ENCODE peak calls at places on chromosomes 2 and 18, in five cellular contexts. X is progenitor cell of endocrine pancreas, V is transverse colon, W is ovary, S is uterus. N is an unnamed sample.

GRCh38 chr2:95306306-95306895 is 9.3 kb downstream of the KCNIP3 start:
- DNase-seq in X (no peak), V (no peak), W (no peak), S (no peak), N (no peak)

GRCh38 chr2:66173635-66174034 is 261.3 kb upstream of the MEIS1 start:
- DNase-seq in X (no peak), V (no peak), W (no peak), S (no peak), N (no peak)

GRCh38 chr2:9565436-9566153 is 10.0 kb upstream of the ADAM17 start:
- DNase-seq in X (no peak), V (peak), W (peak), S (peak), N (no peak)

GRCh38 chr18:48975817-48976649 is 25.3 kb upstream of the SMAD7 start:
- DNase-seq in X (no peak), V (peak), W (peak), S (no peak), N (no peak)

GRCh38 chr18:13381907-13382682 is 163.5 kb downstream of the LDLRAD4 start:
- DNase-seq in X (no peak), V (peak), W (peak), S (peak), N (no peak)

GRCh38 chr2:231709636-231709980 is 1.3 kb downstream of the PTMA start:
- DNase-seq in X (no peak), V (peak), W (peak), S (peak), N (no peak)

GRCh38 chr18:50622320-50622719 is 62.4 kb downstream of the MAPK4 start:
- DNase-seq in X (no peak), V (no peak), W (no peak), S (no peak), N (no peak)

GRCh38 chr2:119691651-119692245 is 12.7 kb downstream of the TMEM177 start:
- DNase-seq in X (no peak), V (no peak), W (no peak), S (no peak), N (no peak)

GRCh38 chr2:98487806-98488189 is 43.1 kb downstream of the INPP4A start:
- DNase-seq in X (no peak), V (peak), W (no peak), S (no peak), N (peak)

GRCh38 chr2:95799490-95799889 is 192.1 kb downstream of the ANKRD36C start:
- DNase-seq in X (no peak), V (no peak), W (no peak), S (no peak), N (no peak)

GRCh38 chr2:159960413-159960812 is 102.0 kb downstream of the PLA2R1 start:
- DNase-seq in X (no peak), V (no peak), W (no peak), S (no peak), N (peak)

GRCh38 chr2:72887836-72888437 is 729 bp downstream of the SPR start:
- DNase-seq in X (peak), V (peak), W (peak), S (peak), N (no peak)

GRCh38 chr2:198296665-198297308 is 492.4 kb downstream of the PLCL1 start:
- DNase-seq in X (peak), V (peak), W (peak), S (peak), N (no peak)

GRCh38 chr18:7830468-7830867 is 263.4 kb downstream of the PTPRM start:
- DNase-seq in X (no peak), V (no peak), W (no peak), S (no peak), N (peak)

GRCh38 chr18:78984941-78985784 is 5.5 kb downstream of the SALL3 start:
- DNase-seq in X (no peak), V (no peak), W (no peak), S (no peak), N (no peak)

GRCh38 chr2:233091595-233092375 is 31.6 kb downstream of the INPP5D start:
- DNase-seq in X (no peak), V (no peak), W (no peak), S (no peak), N (no peak)

GRCh38 chr2:134453973-134454372 is 200.1 kb downstream of the MGAT5 start:
- DNase-seq in X (no peak), V (no peak), W (no peak), S (no peak), N (no peak)

GRCh38 chr2:40479995-40480525 is 28.2 kb upstream of the SLC8A1 start:
- DNase-seq in X (no peak), V (no peak), W (no peak), S (no peak), N (no peak)

GRCh38 chr2:68837861-68838341 is 33.3 kb downstream of the BMP10 start:
- DNase-seq in X (no peak), V (no peak), W (no peak), S (no peak), N (peak)

GRCh38 chr2:95277246-95277906 is 3.1 kb downstream of the PROM2 start:
- DNase-seq in X (no peak), V (peak), W (no peak), S (no peak), N (no peak)

GRCh38 chr2:47984041-47984440 is 77.7 kb upstream of the FBXO11 start:
- DNase-seq in X (no peak), V (no peak), W (no peak), S (no peak), N (no peak)

GRCh38 chr2:214837466-214837865 is 28.0 kb upstream of the BARD1 start:
- DNase-seq in X (no peak), V (no peak), W (no peak), S (no peak), N (no peak)

GRCh38 chr2:241763551-241764271 is 12.9 kb upstream of the GAL3ST2 start:
- DNase-seq in X (no peak), V (no peak), W (no peak), S (no peak), N (no peak)

GRCh38 chr2:174633621-174633927 is 36.0 kb upstream of the WIPF1 start:
- DNase-seq in X (no peak), V (no peak), W (no peak), S (peak), N (no peak)

GRCh38 chr2:216606551-216607527 is 26.4 kb upstream of the IGFBP2 start:
- DNase-seq in X (no peak), V (no peak), W (no peak), S (no peak), N (peak)

GRCh38 chr18:28581503-28582169 is 404.7 kb upstream of the CDH2 start:
- DNase-seq in X (no peak), V (no peak), W (no peak), S (no peak), N (no peak)

GRCh38 chr2:216918088-216918680 is 58.3 kb upstream of the TNP1 start:
- DNase-seq in X (no peak), V (peak), W (no peak), S (peak), N (no peak)

GRCh38 chr2:55431982-55432627 is 12.4 kb upstream of the CCDC88A start:
- DNase-seq in X (no peak), V (no peak), W (no peak), S (no peak), N (no peak)

GRCh38 chr2:36670881-36671595 is 25.5 kb upstream of the VIT start:
- DNase-seq in X (no peak), V (no peak), W (no peak), S (no peak), N (no peak)

GRCh38 chr2:26722911-26723310 is 30.4 kb downstream of the KCNK3 start:
- DNase-seq in X (no peak), V (no peak), W (no peak), S (no peak), N (no peak)

GRCh38 chr2:216302981-216303676 is 69.2 kb downstream of the MARCHF4 start:
- DNase-seq in X (no peak), V (no peak), W (no peak), S (no peak), N (no peak)

GRCh38 chr2:72917875-72918660 is 749 bp downstream of the EMX1 start:
- DNase-seq in X (no peak), V (no peak), W (no peak), S (no peak), N (no peak)

GRCh38 chr2:201515573-201516246 is 64.2 kb downstream of the STRADB start:
- DNase-seq in X (no peak), V (no peak), W (no peak), S (no peak), N (no peak)

GRCh38 chr2:108825736-108826135 is 39.2 kb downstream of the CCDC138 start:
- DNase-seq in X (no peak), V (no peak), W (no peak), S (no peak), N (no peak)

GRCh38 chr2:162839419-162839818 is 852 bp upstream of the KCNH7 start:
- DNase-seq in X (peak), V (no peak), W (no peak), S (no peak), N (no peak)

GRCh38 chr2:74975016-74975415 is 16.6 kb downstream of the POLE4 start:
- DNase-seq in X (no peak), V (no peak), W (no peak), S (no peak), N (no peak)

GRCh38 chr2:151575338-151575737 is 158.9 kb downstream of the NEB start:
- DNase-seq in X (no peak), V (no peak), W (no peak), S (no peak), N (no peak)

GRCh38 chr2:177265834-177266817 is 1.6 kb upstream of the NFE2L2 start:
- DNase-seq in X (no peak), V (no peak), W (no peak), S (no peak), N (no peak)

N was measured in GM12878.